ENCODE peak calls at places on chromosomes 11 and 22, in nine cellular contexts. T, J, C, W, Q, F, A, G and H are unnamed samples. For H3K27me3 and H3K36me3, the result is how much of the 10 kb centered on the place peaks cover.

GRCh38 chr11:128181984-128182383 is 405.4 kb downstream of the ETS1 start:
- DNase-seq in G (no peak), Q (no peak), W (no peak), J (no peak), C (no peak), T (no peak), F (no peak), A (no peak), H (no peak)

GRCh38 chr11:117442869-117443239 is 115.2 kb downstream of the CEP164 start:
- DNase-seq in G (no peak), W (no peak), C (no peak), A (no peak), T (peak), J (no peak), Q (no peak), F (no peak), H (peak)

GRCh38 chr11:75011357-75011756 is 22.6 kb downstream of the NEU3 start:
- DNase-seq in Q (no peak), F (no peak), C (no peak), J (no peak), T (no peak), G (no peak), W (no peak), A (no peak), H (no peak)

GRCh38 chr22:19607198-19608113 is 83.2 kb upstream of the CLDN5 start:
- DNase-seq in G (no peak), T (peak), C (peak), A (no peak), W (no peak), Q (no peak), F (no peak), J (peak), H (peak)

GRCh38 chr11:61893981-61894380 is 2.6 kb upstream of the FADS3 start:
- DNase-seq in A (peak), C (no peak), F (no peak), Q (peak), G (no peak), J (no peak), W (no peak), T (no peak), H (no peak)

GRCh38 chr11:73159981-73160777 is 18.1 kb upstream of the FCHSD2 start:
- DNase-seq in J (peak), T (no peak), C (no peak), W (no peak), F (no peak), Q (no peak), A (no peak), G (peak), H (no peak)

GRCh38 chr11:103648670-103649400 is 387.6 kb upstream of the DDI1 start:
- DNase-seq in W (no peak), Q (peak), J (no peak), G (no peak), A (peak), T (no peak), C (no peak), F (no peak), H (no peak)

GRCh38 chr11:48096588-48097525 is 116.5 kb downstream of the PTPRJ start:
- DNase-seq in F (no peak), C (no peak), Q (no peak), G (no peak), W (no peak), T (no peak), A (no peak), J (no peak), H (peak)

GRCh38 chr11:92152245-92152644 is 72.4 kb upstream of the FAT3 start:
- DNase-seq in W (no peak), J (no peak), A (peak), Q (no peak), C (no peak), T (no peak), F (no peak), G (no peak), H (peak)

GRCh38 chr22:29912605-29913398 is 29.8 kb downstream of the MTMR3 start:
- DNase-seq in C (no peak), J (peak), T (no peak), W (no peak), G (no peak), Q (peak), F (no peak), A (peak), H (no peak)

GRCh38 chr11:78037056-78037455 is 14.0 kb upstream of the KCTD14 start:
- DNase-seq in C (peak), Q (no peak), W (no peak), J (no peak), T (peak), G (no peak), A (no peak), F (peak), H (no peak)

GRCh38 chr11:130448416-130449068 is at the start of gene ADAMTS15:
- DNase-seq in J (peak), W (no peak), T (peak), F (peak), G (peak), C (peak), Q (peak), A (peak), H (peak)

GRCh38 chr11:95378789-95379188 is 147.8 kb upstream of the SESN3 start:
- DNase-seq in T (no peak), G (no peak), A (no peak), C (no peak), F (no peak), Q (no peak), J (no peak), W (no peak), H (peak)

GRCh38 chr11:61762798-61763197 is 10.4 kb downstream of the MYRF start:
- DNase-seq in J (peak), G (no peak), A (no peak), C (no peak), T (no peak), Q (no peak), W (no peak), F (no peak), H (no peak)

GRCh38 chr11:66619080-66619554 is 2.7 kb downstream of the RBM14 start:
- DNase-seq in J (peak), T (no peak), W (no peak), A (peak), C (peak), F (no peak), G (no peak), Q (peak), H (no peak)

GRCh38 chr11:77175869-77176539 is 48.0 kb downstream of the MYO7A start:
- DNase-seq in C (no peak), A (no peak), T (no peak), G (peak), J (no peak), Q (no peak), W (no peak), F (peak), H (peak)

GRCh38 chr22:49270595-49271368 is 556.9 kb downstream of the BRD1 start:
- DNase-seq in Q (no peak), C (no peak), G (peak), F (no peak), J (no peak), A (no peak), T (no peak), W (no peak), H (no peak)

GRCh38 chr11:102807921-102808320 is 10.0 kb upstream of the MMP1 start:
- DNase-seq in C (peak), Q (peak), G (no peak), T (no peak), W (no peak), J (peak), A (peak), F (peak), H (peak)

DNA sequence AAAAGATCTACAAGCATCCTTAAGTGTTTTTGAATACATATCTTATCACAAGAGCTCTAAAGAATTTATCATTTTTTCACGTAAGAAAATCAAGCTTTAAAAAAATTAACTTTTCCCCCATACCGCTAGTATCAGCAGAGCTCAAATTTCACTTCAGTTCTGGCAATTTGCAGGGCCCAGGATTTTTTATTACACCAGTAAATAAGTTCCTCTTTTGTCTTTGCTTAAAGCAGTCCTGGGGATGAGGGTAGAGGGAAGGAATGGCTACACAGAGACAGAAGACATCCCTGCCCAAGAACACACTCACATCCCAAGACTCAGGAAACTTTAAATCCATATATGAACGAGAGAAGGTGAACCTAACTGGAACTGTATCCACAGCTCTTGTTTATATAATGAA is 22.6 kb upstream of the SORL1 start:
- DNase-seq in A (no peak), W (no peak), F (no peak), J (no peak), C (no peak), G (no peak), Q (no peak), T (no peak), H (no peak)
- H3K27me3 ChIP-seq in A (half or more), W (under half), F (under half), J (under half), C (under half), G (under half), Q (under half), T (under half), H (under half)

GRCh38 chr22:44332946-44333345 is 20.2 kb upstream of the SHISAL1 start:
- DNase-seq in Q (no peak), C (no peak), J (no peak), W (no peak), T (no peak), F (no peak), G (no peak), A (no peak), H (no peak)

GRCh38 chr22:44329179-44329796 is 16.5 kb upstream of the SHISAL1 start:
- DNase-seq in C (no peak), F (no peak), Q (no peak), G (no peak), T (no peak), W (no peak), J (no peak), A (peak), H (no peak)

GRCh38 chr22:44331881-44332714 is 19.3 kb upstream of the SHISAL1 start:
- DNase-seq in Q (no peak), F (no peak), A (peak), G (no peak), C (no peak), W (no peak), T (no peak), J (peak), H (peak)

GRCh38 chr22:44330188-44330726 is 17.5 kb upstream of the SHISAL1 start:
- DNase-seq in F (no peak), J (no peak), A (no peak), W (no peak), Q (no peak), G (no peak), C (no peak), T (no peak), H (no peak)

DNA sequence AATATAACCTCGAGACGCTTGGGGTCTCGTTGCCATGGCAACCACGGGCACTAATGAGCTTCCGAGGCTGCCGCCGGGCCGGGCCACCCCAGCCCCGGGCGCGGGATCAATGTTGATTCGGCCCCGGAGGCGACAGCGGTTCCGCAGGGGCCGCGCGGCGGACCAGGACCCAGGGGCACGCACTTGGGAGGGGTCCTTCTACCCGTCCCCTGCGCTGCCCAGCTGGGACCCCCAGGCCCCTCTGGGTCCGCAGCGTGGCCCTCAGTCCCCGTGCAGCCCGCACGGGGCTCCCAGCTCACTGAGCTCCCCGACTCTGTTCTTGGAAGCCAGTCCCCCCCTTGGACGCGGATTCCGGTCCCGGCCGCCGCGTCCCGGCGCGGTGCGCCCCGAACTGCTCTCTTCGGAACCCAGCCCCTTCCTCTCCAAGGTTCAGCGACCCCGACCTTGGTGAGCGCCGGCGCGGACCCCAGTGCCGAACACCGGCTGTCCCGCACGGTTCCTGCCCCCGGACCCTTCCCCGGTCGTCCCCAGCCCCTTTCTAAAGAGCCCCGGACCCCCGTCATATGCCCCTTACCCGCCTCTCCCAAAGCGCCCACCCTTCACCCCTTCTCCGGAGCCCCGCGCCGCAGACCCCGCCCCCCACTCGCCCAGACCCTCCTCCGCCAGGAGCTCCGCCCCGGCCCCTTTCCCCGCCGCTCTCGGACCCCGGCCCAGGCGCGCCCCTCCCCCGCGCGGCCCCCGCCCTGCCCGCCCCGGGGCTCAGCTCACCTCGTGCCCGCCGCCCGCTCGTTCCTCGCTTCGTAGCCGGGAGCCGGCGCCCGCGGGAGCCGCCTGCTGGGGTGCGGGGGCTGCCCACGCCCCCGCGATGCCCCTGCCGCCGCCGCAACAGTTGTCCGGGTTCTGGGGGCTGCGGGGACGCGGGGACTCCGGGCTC is 18.2 kb upstream of the SHISAL1 start:
- DNase-seq in Q (no peak), G (no peak), F (no peak), T (no peak), J (no peak), W (no peak), C (no peak), A (peak), H (peak)
- H3K4me3 ChIP-seq in Q (no peak), G (peak), F (peak), T (peak), J (peak), W (no peak), C (peak), A (peak), H (peak)

DNA sequence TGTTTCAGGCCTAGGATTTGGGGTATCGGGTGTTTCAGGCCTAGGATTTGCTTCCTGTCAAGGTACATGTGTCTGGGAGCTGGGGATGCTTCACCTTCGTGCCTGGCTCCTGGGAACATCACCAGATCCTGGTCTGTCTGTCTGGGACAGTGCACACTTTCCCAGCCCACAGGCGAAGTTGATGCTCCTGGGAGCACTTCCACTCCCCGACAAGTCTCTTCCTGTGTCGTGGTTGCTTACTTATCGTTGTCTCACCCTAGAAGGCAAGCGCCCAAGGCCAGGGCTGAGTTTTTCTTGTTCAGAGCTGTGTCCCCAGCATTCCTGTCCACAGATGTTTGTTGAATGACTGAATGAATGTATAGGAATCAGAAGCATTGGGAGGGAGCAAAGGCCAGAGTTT is 71.5 kb downstream of the LINC01488 start:
- DNase-seq in C (no peak), A (no peak), T (no peak), G (peak), J (no peak), F (peak), W (no peak), Q (no peak), H (no peak)
- H3K36me3 ChIP-seq in C (under half), A (under half), T (under half), G (under half), J (under half), F (under half), W (under half), Q (under half), H (under half)

GRCh38 chr11:126995989-126996388 is 4.6 kb downstream of the KIRREL3 start:
- DNase-seq in C (no peak), F (no peak), G (no peak), T (no peak), A (no peak), J (no peak), W (no peak), Q (no peak), H (no peak)
- H3K27me3 ChIP-seq in C (under half), F (under half), G (half or more), T (under half), A (under half), J (half or more), W (under half), Q (under half), H (under half)